ENCODE peak calls at places on chromosomes 7 and 10, in seven cellular contexts. One of them, this sample, is unnamed.

GRCh38 chr10:44300666-44301649 is 83.9 kb downstream of the CXCL12 start:
- DNase-seq in left ventricle myocardium inferior: peak; percentile 53
- DNase-seq in IMR-90: peak; percentile 100
- DNase-seq in neural progenitor cell: no peak
- DNase-seq in ovary: no peak
- DNase-seq in hepatocyte: no peak
- DNase-seq in AG04450: peak; percentile 94
- DNase-seq in this sample: peak; percentile 88

GRCh38 chr10:53952698-53953097 is 848.3 kb downstream of the PCDH15 start:
- DNase-seq in left ventricle myocardium inferior: no peak
- DNase-seq in IMR-90: no peak
- DNase-seq in neural progenitor cell: no peak
- DNase-seq in ovary: no peak
- DNase-seq in hepatocyte: no peak
- DNase-seq in AG04450: no peak
- DNase-seq in this sample: no peak

GRCh38 chr10:129343141-129343540 is 123.9 kb upstream of the MGMT start:
- DNase-seq in left ventricle myocardium inferior: no peak
- DNase-seq in IMR-90: no peak
- DNase-seq in neural progenitor cell: no peak
- DNase-seq in ovary: no peak
- DNase-seq in hepatocyte: no peak
- DNase-seq in AG04450: no peak
- DNase-seq in this sample: no peak

GRCh38 chr10:73911553-73912004 is 647 bp downstream of the PLAU start:
- DNase-seq in left ventricle myocardium inferior: no peak
- DNase-seq in IMR-90: peak; percentile 43
- DNase-seq in neural progenitor cell: no peak
- DNase-seq in ovary: no peak
- DNase-seq in hepatocyte: no peak
- DNase-seq in AG04450: no peak
- DNase-seq in this sample: no peak

GRCh38 chr10:117188399-117188798 is 8.9 kb upstream of the KCNK18 start:
- DNase-seq in left ventricle myocardium inferior: no peak
- DNase-seq in IMR-90: no peak
- DNase-seq in neural progenitor cell: no peak
- DNase-seq in ovary: no peak
- DNase-seq in hepatocyte: no peak
- DNase-seq in AG04450: no peak
- DNase-seq in this sample: no peak

GRCh38 chr7:42691030-42691639 is 220.7 kb downstream of the C7orf25 start:
- DNase-seq in left ventricle myocardium inferior: no peak
- DNase-seq in IMR-90: peak; percentile 39
- DNase-seq in neural progenitor cell: peak; percentile 79
- DNase-seq in ovary: peak; percentile 15
- DNase-seq in hepatocyte: peak; percentile 69
- DNase-seq in AG04450: no peak
- DNase-seq in this sample: peak; percentile 52

GRCh38 chr7:2281556-2281955 is 32.7 kb downstream of the SNX8 start:
- DNase-seq in left ventricle myocardium inferior: peak; percentile 22
- DNase-seq in IMR-90: peak; percentile 55
- DNase-seq in neural progenitor cell: no peak
- DNase-seq in ovary: peak; percentile 64
- DNase-seq in hepatocyte: no peak
- DNase-seq in AG04450: no peak
- DNase-seq in this sample: peak; percentile 23

GRCh38 chr7:157964521-157964920 is 623.1 kb downstream of the PTPRN2 start:
- DNase-seq in left ventricle myocardium inferior: no peak
- DNase-seq in IMR-90: no peak
- DNase-seq in neural progenitor cell: no peak
- DNase-seq in ovary: no peak
- DNase-seq in hepatocyte: no peak
- DNase-seq in AG04450: no peak
- DNase-seq in this sample: no peak

GRCh38 chr10:87511526-87511925 is 6.8 kb downstream of the MINPP1 start:
- DNase-seq in left ventricle myocardium inferior: no peak
- DNase-seq in IMR-90: no peak
- DNase-seq in neural progenitor cell: no peak
- DNase-seq in ovary: no peak
- DNase-seq in hepatocyte: no peak
- DNase-seq in AG04450: no peak
- DNase-seq in this sample: no peak

GRCh38 chr10:32317795-32318194 is 29.2 kb downstream of the EPC1 start:
- DNase-seq in left ventricle myocardium inferior: no peak
- DNase-seq in IMR-90: no peak
- DNase-seq in neural progenitor cell: no peak
- DNase-seq in ovary: no peak
- DNase-seq in hepatocyte: no peak
- DNase-seq in AG04450: no peak
- DNase-seq in this sample: no peak

GRCh38 chr7:25093268-25093802 is 31.7 kb downstream of the CYCS start:
- DNase-seq in left ventricle myocardium inferior: peak; percentile 65
- DNase-seq in IMR-90: peak; percentile 70
- DNase-seq in neural progenitor cell: peak; percentile 77
- DNase-seq in ovary: peak; percentile 67
- DNase-seq in hepatocyte: peak; percentile 85
- DNase-seq in AG04450: peak; percentile 30
- DNase-seq in this sample: peak; percentile 36

GRCh38 chr7:114759347-114760062 is 162.4 kb upstream of the MDFIC start:
- DNase-seq in left ventricle myocardium inferior: no peak
- DNase-seq in IMR-90: peak; percentile 0
- DNase-seq in neural progenitor cell: peak; percentile 6
- DNase-seq in ovary: no peak
- DNase-seq in hepatocyte: no peak
- DNase-seq in AG04450: no peak
- DNase-seq in this sample: no peak

GRCh38 chr10:3830946-3831345 is 45.9 kb upstream of the KLF6 start:
- DNase-seq in left ventricle myocardium inferior: no peak
- DNase-seq in IMR-90: no peak
- DNase-seq in neural progenitor cell: no peak
- DNase-seq in ovary: no peak
- DNase-seq in hepatocyte: no peak
- DNase-seq in AG04450: no peak
- DNase-seq in this sample: no peak

GRCh38 chr7:30201161-30201666 is 66.4 kb downstream of the MTURN start:
- DNase-seq in left ventricle myocardium inferior: no peak
- DNase-seq in IMR-90: no peak
- DNase-seq in neural progenitor cell: no peak
- DNase-seq in ovary: no peak
- DNase-seq in hepatocyte: no peak
- DNase-seq in AG04450: no peak
- DNase-seq in this sample: no peak

GRCh38 chr10:109899578-109900355 is 23.5 kb downstream of the XPNPEP1 start:
- DNase-seq in left ventricle myocardium inferior: no peak
- DNase-seq in IMR-90: peak; percentile 51
- DNase-seq in neural progenitor cell: no peak
- DNase-seq in ovary: no peak
- DNase-seq in hepatocyte: no peak
- DNase-seq in AG04450: no peak
- DNase-seq in this sample: no peak

GRCh38 chr7:114988755-114989154 is 66.9 kb downstream of the MDFIC start:
- DNase-seq in left ventricle myocardium inferior: peak; percentile 74
- DNase-seq in IMR-90: peak; percentile 83
- DNase-seq in neural progenitor cell: no peak
- DNase-seq in ovary: peak; percentile 36
- DNase-seq in hepatocyte: no peak
- DNase-seq in AG04450: no peak
- DNase-seq in this sample: peak; percentile 68

GRCh38 chr7:36295090-36295489 is 94.6 kb upstream of the ANLN start:
- DNase-seq in left ventricle myocardium inferior: no peak
- DNase-seq in IMR-90: no peak
- DNase-seq in neural progenitor cell: no peak
- DNase-seq in ovary: no peak
- DNase-seq in hepatocyte: no peak
- DNase-seq in AG04450: no peak
- DNase-seq in this sample: no peak

GRCh38 chr7:144957998-144958397 is 122.1 kb upstream of the TPK1 start:
- DNase-seq in left ventricle myocardium inferior: no peak
- DNase-seq in IMR-90: no peak
- DNase-seq in neural progenitor cell: no peak
- DNase-seq in ovary: no peak
- DNase-seq in hepatocyte: no peak
- DNase-seq in AG04450: no peak
- DNase-seq in this sample: no peak

GRCh38 chr7:116876664-116877442 is 14.5 kb downstream of the CAPZA2 start:
- DNase-seq in left ventricle myocardium inferior: peak; percentile 56
- DNase-seq in IMR-90: peak; percentile 38
- DNase-seq in neural progenitor cell: peak; percentile 7
- DNase-seq in ovary: peak; percentile 21
- DNase-seq in hepatocyte: peak; percentile 28
- DNase-seq in AG04450: no peak
- DNase-seq in this sample: no peak

GRCh38 chr7:94509879-94510581 is 421 bp downstream of the CASD1 start:
- DNase-seq in left ventricle myocardium inferior: peak; percentile 72
- DNase-seq in IMR-90: peak; percentile 53
- DNase-seq in neural progenitor cell: peak; percentile 91
- DNase-seq in ovary: peak; percentile 77
- DNase-seq in hepatocyte: peak; percentile 87
- DNase-seq in AG04450: no peak
- DNase-seq in this sample: peak; percentile 24

GRCh38 chr10:74624501-74624900 is 201.9 kb upstream of the KAT6B start:
- DNase-seq in left ventricle myocardium inferior: no peak
- DNase-seq in IMR-90: no peak
- DNase-seq in neural progenitor cell: no peak
- DNase-seq in ovary: no peak
- DNase-seq in hepatocyte: no peak
- DNase-seq in AG04450: no peak
- DNase-seq in this sample: no peak

GRCh38 chr10:114437456-114438292 is 33.4 kb upstream of the AFAP1L2 start:
- DNase-seq in left ventricle myocardium inferior: no peak
- DNase-seq in IMR-90: peak; percentile 19
- DNase-seq in neural progenitor cell: peak; percentile 52
- DNase-seq in ovary: no peak
- DNase-seq in hepatocyte: peak; percentile 29
- DNase-seq in AG04450: no peak
- DNase-seq in this sample: no peak

GRCh38 chr10:117222552-117223412 is 18.1 kb upstream of the SLC18A2 start:
- DNase-seq in left ventricle myocardium inferior: no peak
- DNase-seq in IMR-90: no peak
- DNase-seq in neural progenitor cell: peak; percentile 16
- DNase-seq in ovary: no peak
- DNase-seq in hepatocyte: no peak
- DNase-seq in AG04450: no peak
- DNase-seq in this sample: no peak

GRCh38 chr10:66941491-66941890 is 15.7 kb downstream of the LRRTM3 start:
- DNase-seq in left ventricle myocardium inferior: no peak
- DNase-seq in IMR-90: no peak
- DNase-seq in neural progenitor cell: no peak
- DNase-seq in ovary: peak; percentile 48
- DNase-seq in hepatocyte: no peak
- DNase-seq in AG04450: no peak
- DNase-seq in this sample: no peak

GRCh38 chr10:103699611-103700435 is 155.6 kb downstream of the SH3PXD2A start:
- DNase-seq in left ventricle myocardium inferior: no peak
- DNase-seq in IMR-90: no peak
- DNase-seq in neural progenitor cell: peak; percentile 64
- DNase-seq in ovary: no peak
- DNase-seq in hepatocyte: no peak
- DNase-seq in AG04450: no peak
- DNase-seq in this sample: no peak

GRCh38 chr7:121633186-121633585 is 237.1 kb upstream of the FAM3C start:
- DNase-seq in left ventricle myocardium inferior: no peak
- DNase-seq in IMR-90: no peak
- DNase-seq in neural progenitor cell: no peak
- DNase-seq in ovary: no peak
- DNase-seq in hepatocyte: no peak
- DNase-seq in AG04450: no peak
- DNase-seq in this sample: no peak

GRCh38 chr7:132646064-132646463 is 69.8 kb upstream of the PLXNA4 start:
- DNase-seq in left ventricle myocardium inferior: no peak
- DNase-seq in IMR-90: no peak
- DNase-seq in neural progenitor cell: no peak
- DNase-seq in ovary: no peak
- DNase-seq in hepatocyte: no peak
- DNase-seq in AG04450: no peak
- DNase-seq in this sample: no peak

GRCh38 chr10:132538790-132539421 is 1.3 kb downstream of the INPP5A start:
- DNase-seq in left ventricle myocardium inferior: peak; percentile 16
- DNase-seq in IMR-90: no peak
- DNase-seq in neural progenitor cell: no peak
- DNase-seq in ovary: no peak
- DNase-seq in hepatocyte: no peak
- DNase-seq in AG04450: no peak
- DNase-seq in this sample: no peak
- H3K4me3 ChIP-seq in left ventricle myocardium inferior: peak overlapping the region; percentile 87
- H3K4me3 ChIP-seq in IMR-90: peak overlapping the region; percentile 64
- H3K4me3 ChIP-seq in neural progenitor cell: no peak overlapping the region
- H3K4me3 ChIP-seq in ovary: peak overlapping the region; percentile 79
- H3K4me3 ChIP-seq in hepatocyte: peak overlapping the region; percentile 89
- H3K4me3 ChIP-seq in AG04450: peak overlapping the region; percentile 69
- H3K4me3 ChIP-seq in this sample: peak overlapping the region; percentile 55

DNA sequence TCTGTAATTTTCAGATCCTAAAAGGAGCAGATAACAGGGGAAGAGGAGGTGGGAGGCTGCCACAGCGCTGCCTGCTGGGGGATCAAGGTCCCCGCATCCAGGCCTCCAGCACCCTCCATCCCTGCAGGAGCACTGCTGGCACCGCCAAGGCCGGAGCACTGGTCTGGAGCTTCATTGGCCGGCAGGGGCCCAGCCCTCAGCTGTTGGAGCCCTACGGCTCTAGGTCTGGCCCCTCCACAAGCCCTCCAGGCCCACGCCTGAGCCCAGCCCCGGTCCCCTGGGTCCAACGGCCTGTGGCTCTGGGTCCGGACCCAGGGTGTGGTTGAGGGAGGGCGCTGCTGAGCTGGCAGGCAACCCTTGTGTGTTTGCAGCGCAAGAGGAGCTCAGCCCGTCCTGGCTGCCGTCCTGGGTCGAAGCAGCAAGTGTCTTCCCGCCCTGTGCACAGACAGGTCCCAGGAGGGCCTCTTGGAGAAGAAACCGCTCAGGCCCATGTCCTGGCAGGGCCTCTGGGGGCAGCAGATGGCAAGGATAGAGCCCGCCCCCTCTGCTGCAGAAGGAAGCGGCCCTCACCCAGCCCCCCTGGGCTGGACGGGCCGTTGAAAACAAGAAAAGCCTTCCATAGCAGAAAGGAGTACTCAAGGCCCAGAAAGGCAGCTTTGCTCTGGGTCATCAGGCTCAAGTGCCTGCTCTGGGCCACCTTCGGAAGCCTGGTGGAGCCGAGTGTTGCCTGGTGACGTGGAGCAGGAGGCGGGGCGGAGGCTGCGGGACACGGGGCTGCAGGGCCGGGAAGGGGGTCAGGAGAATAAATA is 54.3 kb upstream of the TNRC18 start:
- DNase-seq in left ventricle myocardium inferior: no peak
- DNase-seq in IMR-90: no peak
- DNase-seq in neural progenitor cell: peak; percentile 77
- DNase-seq in ovary: no peak
- DNase-seq in hepatocyte: peak; percentile 46
- DNase-seq in AG04450: no peak
- DNase-seq in this sample: no peak
- TF ChIP-seq CTCF in left ventricle myocardium inferior: peak; percentile 51
- TF ChIP-seq CTCF in IMR-90: peak; percentile 20
- TF ChIP-seq CTCF in neural progenitor cell: peak; percentile 34
- TF ChIP-seq CTCF in ovary: no peak
- TF ChIP-seq CTCF in hepatocyte: peak; percentile 16
- TF ChIP-seq CTCF in AG04450: peak; percentile 21
- TF ChIP-seq CTCF in this sample: peak; percentile 32

GRCh38 chr10:120423350-120424197 is 33.5 kb upstream of the PLPP4 start:
- DNase-seq in left ventricle myocardium inferior: no peak
- DNase-seq in IMR-90: peak; percentile 13
- DNase-seq in neural progenitor cell: peak; percentile 67
- DNase-seq in ovary: no peak
- DNase-seq in hepatocyte: peak; percentile 72
- DNase-seq in AG04450: no peak
- DNase-seq in this sample: peak; percentile 59
- H3K4me3 ChIP-seq in left ventricle myocardium inferior: no peak overlapping the region
- H3K4me3 ChIP-seq in IMR-90: no peak overlapping the region
- H3K4me3 ChIP-seq in neural progenitor cell: no peak overlapping the region
- H3K4me3 ChIP-seq in ovary: no peak overlapping the region
- H3K4me3 ChIP-seq in hepatocyte: no peak overlapping the region
- H3K4me3 ChIP-seq in AG04450: no peak overlapping the region
- H3K4me3 ChIP-seq in this sample: no peak overlapping the region

GRCh38 chr10:121927841-121928527 is at the start of gene ATE1:
- DNase-seq in left ventricle myocardium inferior: peak; percentile 92
- DNase-seq in IMR-90: peak; percentile 88
- DNase-seq in neural progenitor cell: peak; percentile 97
- DNase-seq in ovary: peak; percentile 93
- DNase-seq in hepatocyte: peak; percentile 97
- DNase-seq in AG04450: peak; percentile 71
- DNase-seq in this sample: peak; percentile 87
- TF ChIP-seq CTCF in left ventricle myocardium inferior: peak; percentile 12
- TF ChIP-seq CTCF in IMR-90: no peak
- TF ChIP-seq CTCF in neural progenitor cell: no peak
- TF ChIP-seq CTCF in ovary: no peak
- TF ChIP-seq CTCF in hepatocyte: no peak
- TF ChIP-seq CTCF in AG04450: peak; percentile 22
- TF ChIP-seq CTCF in this sample: peak; percentile 6